ENCODE peak calls at places on chromosomes 6 and 20, in ten cellular contexts. M is lower leg skin, N is GM12892, E is upper lobe of left lung, I is spleen, X is sigmoid colon, P is transverse colon, R is esophagus muscularis mucosa, L is body of pancreas, J is Peyer's patch. Q is an unnamed sample.

GRCh38 chr6:169701218-169701952 is 444 bp downstream of the WDR27 start:
- DNase-seq in M (no peak), N (no peak), E (no peak), I (no peak), X (peak; percentile 73), P (peak; percentile 28), R (no peak), L (no peak), J (peak; percentile 30), Q (no peak)

GRCh38 chr6:110188791-110189190 is 8.6 kb downstream of the CDC40 start:
- DNase-seq in M (no peak), N (no peak), E (no peak), I (no peak), X (no peak), P (no peak), R (no peak), L (no peak), J (no peak), Q (no peak)

GRCh38 chr20:59248031-59248684 is 52.3 kb upstream of the EDN3 start:
- DNase-seq in M (no peak), N (no peak), E (no peak), I (no peak), X (no peak), P (no peak), R (no peak), L (no peak), J (no peak), Q (no peak)

GRCh38 chr6:116385911-116386310 is 15.2 kb downstream of the DSE start:
- DNase-seq in M (no peak), N (no peak), E (no peak), I (no peak), X (no peak), P (no peak), R (no peak), L (no peak), J (no peak), Q (no peak)

GRCh38 chr6:2754396-2754795 is 3.7 kb upstream of the MYLK4 start:
- DNase-seq in M (no peak), N (no peak), E (no peak), I (no peak), X (no peak), P (no peak), R (no peak), L (no peak), J (no peak), Q (no peak)

GRCh38 chr20:15109494-15109893 is 772.1 kb upstream of the FLRT3 start:
- DNase-seq in M (no peak), N (no peak), E (no peak), I (no peak), X (no peak), P (no peak), R (no peak), L (peak; percentile 18), J (no peak), Q (no peak)

GRCh38 chr6:137910424-137910834 is 43.4 kb downstream of the TNFAIP3 start:
- DNase-seq in M (no peak), N (no peak), E (no peak), I (no peak), X (no peak), P (no peak), R (no peak), L (no peak), J (no peak), Q (no peak)

GRCh38 chr20:17262786-17263185 is 35.9 kb downstream of the PCSK2 start:
- DNase-seq in M (no peak), N (no peak), E (no peak), I (no peak), X (no peak), P (no peak), R (no peak), L (no peak), J (no peak), Q (no peak)

GRCh38 chr6:155340464-155341129 is 26.3 kb upstream of the TFB1M start:
- DNase-seq in M (no peak), N (no peak), E (no peak), I (no peak), X (no peak), P (no peak), R (no peak), L (no peak), J (no peak), Q (no peak)

GRCh38 chr6:140478631-140479030 is 1104.2 kb upstream of the CITED2 start:
- DNase-seq in M (no peak), N (no peak), E (no peak), I (no peak), X (no peak), P (no peak), R (no peak), L (no peak), J (no peak), Q (no peak)

GRCh38 chr6:112979830-112980229 is 632.7 kb downstream of the RFPL4B start:
- DNase-seq in M (no peak), N (no peak), E (no peak), I (no peak), X (no peak), P (no peak), R (no peak), L (no peak), J (no peak), Q (no peak)

GRCh38 chr6:125191916-125192609 is 38.5 kb downstream of the TPD52L1 start:
- DNase-seq in M (peak; percentile 67), N (peak; percentile 7), E (no peak), I (no peak), X (peak; percentile 69), P (peak; percentile 69), R (no peak), L (peak; percentile 73), J (peak; percentile 24), Q (peak; percentile 40)

GRCh38 chr6:37897321-37897720 is 77.8 kb downstream of the ZFAND3 start:
- DNase-seq in M (no peak), N (no peak), E (no peak), I (no peak), X (no peak), P (no peak), R (no peak), L (no peak), J (no peak), Q (no peak)

GRCh38 chr6:11702796-11703130 is 75.8 kb downstream of the ADTRP start:
- DNase-seq in M (no peak), N (no peak), E (no peak), I (no peak), X (no peak), P (peak; percentile 45), R (peak; percentile 79), L (peak; percentile 15), J (no peak), Q (no peak)

GRCh38 chr6:15402401-15403045 is 156.7 kb downstream of the JARID2 start:
- DNase-seq in M (no peak), N (no peak), E (no peak), I (no peak), X (no peak), P (no peak), R (no peak), L (no peak), J (no peak), Q (no peak)

GRCh38 chr6:1745814-1746213 is 136.1 kb downstream of the FOXC1 start:
- DNase-seq in M (no peak), N (no peak), E (no peak), I (no peak), X (no peak), P (no peak), R (no peak), L (no peak), J (no peak), Q (no peak)

GRCh38 chr6:39086294-39086693 is 28.7 kb downstream of the SAYSD1 start:
- DNase-seq in M (no peak), N (no peak), E (no peak), I (no peak), X (no peak), P (no peak), R (no peak), L (no peak), J (no peak), Q (no peak)

GRCh38 chr20:32227744-32228688 is 20.3 kb downstream of the POFUT1 start:
- DNase-seq in M (no peak), N (no peak), E (no peak), I (peak; percentile 74), X (no peak), P (peak; percentile 88), R (no peak), L (peak; percentile 76), J (no peak), Q (no peak)
- TF ChIP-seq POLR2A in M (no peak), N (no peak), E (no peak), I (no peak), X (no peak), P (peak; percentile 26), R (no peak), L (no peak), J (no peak), Q (no peak)

GRCh38 chr6:92534109-92534508 is 885.2 kb downstream of the EPHA7 start:
- DNase-seq in M (no peak), N (no peak), E (no peak), I (no peak), X (no peak), P (no peak), R (no peak), L (no peak), J (no peak), Q (no peak)
- TF ChIP-seq POLR2A in M (no peak), N (no peak), E (no peak), I (no peak), X (no peak), P (no peak), R (no peak), L (no peak), J (no peak), Q (no peak)

GRCh38 chr20:36573103-36573797 is at the start of gene TGIF2:
- DNase-seq in M (peak; percentile 55), N (peak; percentile 94), E (peak; percentile 96), I (peak; percentile 96), X (peak; percentile 92), P (peak; percentile 87), R (no peak), L (peak; percentile 85), J (peak; percentile 91), Q (peak; percentile 78)
- TF ChIP-seq POLR2A in M (no peak), N (peak; percentile 85), E (peak; percentile 44), I (no peak), X (no peak), P (peak; percentile 35), R (no peak), L (peak; percentile 71), J (no peak), Q (peak; percentile 34)

DNA sequence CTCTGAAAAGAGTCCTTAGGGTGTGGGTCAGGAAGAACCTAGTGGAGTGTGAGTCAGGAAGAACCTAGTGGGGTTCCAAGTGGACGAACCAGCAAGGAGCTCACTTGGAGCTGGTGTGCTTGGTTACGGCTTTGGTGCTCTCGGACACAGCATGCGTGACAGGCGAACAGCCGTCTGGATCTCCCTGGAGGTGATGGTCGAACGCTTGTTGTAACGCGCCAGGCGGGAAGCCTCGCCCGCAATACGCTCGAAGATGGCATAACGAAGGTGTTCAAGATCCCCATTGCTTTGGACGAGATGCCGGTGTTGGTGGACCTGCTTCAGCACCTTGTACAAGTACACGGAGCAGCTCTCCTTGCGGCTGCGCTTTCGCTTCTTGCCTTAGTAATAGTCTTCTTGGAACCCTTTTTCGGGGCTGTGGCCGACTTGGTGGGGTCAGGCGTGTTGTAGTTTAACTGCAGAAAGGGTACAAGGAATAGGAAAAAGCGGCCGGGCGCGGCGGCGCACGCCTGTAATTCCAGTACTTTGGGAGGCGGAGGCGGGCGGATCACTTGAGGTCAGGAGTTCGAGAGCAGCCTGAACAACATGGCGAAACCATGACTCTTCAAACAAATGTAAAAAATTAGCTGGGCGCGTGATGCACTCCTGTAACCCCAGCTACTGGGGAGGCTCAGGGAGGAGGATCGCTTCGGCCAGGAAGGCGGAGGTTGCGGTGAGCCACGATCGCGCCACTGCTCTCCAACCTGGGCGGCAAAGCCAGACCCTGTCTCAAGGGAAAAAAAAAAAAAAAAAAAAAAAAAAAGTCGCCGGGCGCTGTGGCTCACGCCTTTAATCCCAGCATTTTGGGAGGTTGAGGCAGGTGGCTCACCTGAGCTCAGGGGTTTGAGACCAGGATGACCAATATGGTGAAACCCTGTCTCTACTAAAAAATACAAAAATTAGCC is 48.0 kb downstream of the OR2B2 start:
- DNase-seq in M (peak; percentile 21), N (no peak), E (peak; percentile 84), I (peak; percentile 86), X (no peak), P (peak; percentile 17), R (no peak), L (no peak), J (no peak), Q (no peak)
- TF ChIP-seq POLR2A in M (no peak), N (no peak), E (no peak), I (no peak), X (no peak), P (no peak), R (no peak), L (no peak), J (no peak), Q (no peak)

Q was measured in H54.